ENCODE peak calls at places on chromosomes 7 and 10, in six cellular contexts. One of them, this sample, is unnamed.

GRCh38 chr10:18601321-18601720 is 50.1 kb downstream of the NSUN6 start:
- DNase-seq in heart right ventricle: no peak
- DNase-seq in colonic mucosa: no peak
- DNase-seq in upper lobe of right lung: no peak
- DNase-seq in activated CD8-positive, alpha-beta T cell treated with anti-CD3 and anti-CD28 coated beads for 36 hours: no peak
- DNase-seq in psoas muscle: no peak
- DNase-seq in this sample: no peak

GRCh38 chr7:96415293-96415940 is 93.5 kb upstream of the SLC25A13 start:
- DNase-seq in upper lobe of right lung: no peak
- DNase-seq in colonic mucosa: no peak
- DNase-seq in psoas muscle: no peak
- DNase-seq in activated CD8-positive, alpha-beta T cell treated with anti-CD3 and anti-CD28 coated beads for 36 hours: no peak
- DNase-seq in heart right ventricle: no peak
- DNase-seq in this sample: peak; percentile 64

GRCh38 chr7:81626008-81626407 is 143.8 kb downstream of the HGF start:
- DNase-seq in upper lobe of right lung: no peak
- DNase-seq in activated CD8-positive, alpha-beta T cell treated with anti-CD3 and anti-CD28 coated beads for 36 hours: no peak
- DNase-seq in psoas muscle: no peak
- DNase-seq in colonic mucosa: no peak
- DNase-seq in heart right ventricle: no peak
- DNase-seq in this sample: no peak

GRCh38 chr10:48461623-48462481 is 143.0 kb downstream of the ARHGAP22 start:
- DNase-seq in upper lobe of right lung: no peak
- DNase-seq in colonic mucosa: peak; percentile 12
- DNase-seq in psoas muscle: no peak
- DNase-seq in heart right ventricle: no peak
- DNase-seq in activated CD8-positive, alpha-beta T cell treated with anti-CD3 and anti-CD28 coated beads for 36 hours: no peak
- DNase-seq in this sample: no peak

GRCh38 chr7:137992042-137992737 is 9.7 kb downstream of the CREB3L2 start:
- DNase-seq in colonic mucosa: no peak
- DNase-seq in upper lobe of right lung: no peak
- DNase-seq in heart right ventricle: peak; percentile 41
- DNase-seq in activated CD8-positive, alpha-beta T cell treated with anti-CD3 and anti-CD28 coated beads for 36 hours: no peak
- DNase-seq in psoas muscle: no peak
- DNase-seq in this sample: peak; percentile 90

GRCh38 chr10:119348516-119349240 is 141.3 kb downstream of the GRK5 start:
- DNase-seq in activated CD8-positive, alpha-beta T cell treated with anti-CD3 and anti-CD28 coated beads for 36 hours: no peak
- DNase-seq in upper lobe of right lung: peak; percentile 44
- DNase-seq in colonic mucosa: no peak
- DNase-seq in heart right ventricle: peak; percentile 29
- DNase-seq in psoas muscle: peak; percentile 52
- DNase-seq in this sample: no peak

GRCh38 chr10:118994321-118994720 is 35.2 kb upstream of the NANOS1 start:
- DNase-seq in activated CD8-positive, alpha-beta T cell treated with anti-CD3 and anti-CD28 coated beads for 36 hours: no peak
- DNase-seq in psoas muscle: no peak
- DNase-seq in heart right ventricle: no peak
- DNase-seq in colonic mucosa: no peak
- DNase-seq in upper lobe of right lung: no peak
- DNase-seq in this sample: no peak

GRCh38 chr7:132028144-132028920 is 471.9 kb upstream of the PODXL start:
- DNase-seq in upper lobe of right lung: no peak
- DNase-seq in psoas muscle: no peak
- DNase-seq in activated CD8-positive, alpha-beta T cell treated with anti-CD3 and anti-CD28 coated beads for 36 hours: no peak
- DNase-seq in colonic mucosa: no peak
- DNase-seq in heart right ventricle: no peak
- DNase-seq in this sample: no peak

GRCh38 chr7:72007018-72007417 is 405.1 kb downstream of the CALN1 start:
- DNase-seq in psoas muscle: no peak
- DNase-seq in upper lobe of right lung: no peak
- DNase-seq in heart right ventricle: no peak
- DNase-seq in activated CD8-positive, alpha-beta T cell treated with anti-CD3 and anti-CD28 coated beads for 36 hours: no peak
- DNase-seq in colonic mucosa: no peak
- DNase-seq in this sample: no peak

GRCh38 chr10:3067045-3067858 is at the start of gene PFKP:
- DNase-seq in heart right ventricle: peak; percentile 32
- DNase-seq in colonic mucosa: peak; percentile 72
- DNase-seq in activated CD8-positive, alpha-beta T cell treated with anti-CD3 and anti-CD28 coated beads for 36 hours: peak; percentile 67
- DNase-seq in upper lobe of right lung: no peak
- DNase-seq in psoas muscle: peak; percentile 48
- DNase-seq in this sample: peak; percentile 81

GRCh38 chr7:94559972-94560371 is 50.4 kb downstream of the CASD1 start:
- DNase-seq in activated CD8-positive, alpha-beta T cell treated with anti-CD3 and anti-CD28 coated beads for 36 hours: no peak
- DNase-seq in psoas muscle: no peak
- DNase-seq in heart right ventricle: no peak
- DNase-seq in colonic mucosa: no peak
- DNase-seq in upper lobe of right lung: no peak
- DNase-seq in this sample: peak; percentile 32

GRCh38 chr10:51602326-51602725 is 97.1 kb downstream of the CSTF2T start:
- DNase-seq in colonic mucosa: no peak
- DNase-seq in upper lobe of right lung: no peak
- DNase-seq in psoas muscle: no peak
- DNase-seq in activated CD8-positive, alpha-beta T cell treated with anti-CD3 and anti-CD28 coated beads for 36 hours: no peak
- DNase-seq in heart right ventricle: no peak
- DNase-seq in this sample: no peak

GRCh38 chr10:42149027-42149700 is 489.2 kb downstream of the ZNF33B start:
- DNase-seq in psoas muscle: peak; percentile 43
- DNase-seq in colonic mucosa: no peak
- DNase-seq in activated CD8-positive, alpha-beta T cell treated with anti-CD3 and anti-CD28 coated beads for 36 hours: no peak
- DNase-seq in upper lobe of right lung: peak; percentile 62
- DNase-seq in heart right ventricle: peak; percentile 4
- DNase-seq in this sample: no peak

GRCh38 chr7:140304071-140304799 is 94.1 kb downstream of the SLC37A3 start:
- DNase-seq in colonic mucosa: no peak
- DNase-seq in activated CD8-positive, alpha-beta T cell treated with anti-CD3 and anti-CD28 coated beads for 36 hours: peak; percentile 55
- DNase-seq in upper lobe of right lung: no peak
- DNase-seq in psoas muscle: no peak
- DNase-seq in heart right ventricle: no peak
- DNase-seq in this sample: peak; percentile 23

GRCh38 chr7:104883718-104884452 is 130.1 kb upstream of the KMT2E start:
- DNase-seq in heart right ventricle: peak; percentile 91
- DNase-seq in activated CD8-positive, alpha-beta T cell treated with anti-CD3 and anti-CD28 coated beads for 36 hours: peak; percentile 83
- DNase-seq in colonic mucosa: peak; percentile 97
- DNase-seq in upper lobe of right lung: peak; percentile 90
- DNase-seq in psoas muscle: peak; percentile 86
- DNase-seq in this sample: peak; percentile 92

GRCh38 chr7:65448824-65449504 is 75.3 kb downstream of the ZNF92 start:
- DNase-seq in upper lobe of right lung: no peak
- DNase-seq in activated CD8-positive, alpha-beta T cell treated with anti-CD3 and anti-CD28 coated beads for 36 hours: no peak
- DNase-seq in psoas muscle: no peak
- DNase-seq in colonic mucosa: no peak
- DNase-seq in heart right ventricle: no peak
- DNase-seq in this sample: no peak

GRCh38 chr7:4610768-4611467 is 71.2 kb upstream of the FOXK1 start:
- DNase-seq in heart right ventricle: peak; percentile 66
- DNase-seq in colonic mucosa: peak; percentile 68
- DNase-seq in psoas muscle: no peak
- DNase-seq in activated CD8-positive, alpha-beta T cell treated with anti-CD3 and anti-CD28 coated beads for 36 hours: peak; percentile 61
- DNase-seq in upper lobe of right lung: no peak
- DNase-seq in this sample: peak; percentile 75

GRCh38 chr10:78964952-78965633 is 103.7 kb upstream of the ZMIZ1 start:
- DNase-seq in upper lobe of right lung: peak; percentile 72
- DNase-seq in colonic mucosa: no peak
- DNase-seq in psoas muscle: peak; percentile 78
- DNase-seq in heart right ventricle: no peak
- DNase-seq in activated CD8-positive, alpha-beta T cell treated with anti-CD3 and anti-CD28 coated beads for 36 hours: no peak
- DNase-seq in this sample: peak; percentile 70

GRCh38 chr7:139619367-139619657 is 95.8 kb downstream of the CLEC2L start:
- DNase-seq in upper lobe of right lung: no peak
- DNase-seq in colonic mucosa: no peak
- DNase-seq in psoas muscle: no peak
- DNase-seq in activated CD8-positive, alpha-beta T cell treated with anti-CD3 and anti-CD28 coated beads for 36 hours: no peak
- DNase-seq in heart right ventricle: no peak
- DNase-seq in this sample: no peak

GRCh38 chr7:55534262-55534915 is 37.9 kb downstream of the VOPP1 start:
- DNase-seq in heart right ventricle: peak; percentile 18
- DNase-seq in activated CD8-positive, alpha-beta T cell treated with anti-CD3 and anti-CD28 coated beads for 36 hours: peak; percentile 91
- DNase-seq in upper lobe of right lung: peak; percentile 77
- DNase-seq in colonic mucosa: no peak
- DNase-seq in psoas muscle: no peak
- DNase-seq in this sample: peak; percentile 36

GRCh38 chr10:110529596-110530011 is 31.9 kb downstream of the DUSP5 start:
- DNase-seq in colonic mucosa: no peak
- DNase-seq in activated CD8-positive, alpha-beta T cell treated with anti-CD3 and anti-CD28 coated beads for 36 hours: peak; percentile 48
- DNase-seq in upper lobe of right lung: no peak
- DNase-seq in psoas muscle: no peak
- DNase-seq in heart right ventricle: no peak
- DNase-seq in this sample: no peak

GRCh38 chr10:86871563-86872183 is 85.7 kb downstream of the MMRN2 start:
- DNase-seq in colonic mucosa: no peak
- DNase-seq in activated CD8-positive, alpha-beta T cell treated with anti-CD3 and anti-CD28 coated beads for 36 hours: no peak
- DNase-seq in heart right ventricle: no peak
- DNase-seq in upper lobe of right lung: no peak
- DNase-seq in psoas muscle: no peak
- DNase-seq in this sample: peak; percentile 59

GRCh38 chr10:91410638-91411367 is 659 bp downstream of the HECTD2 start:
- DNase-seq in heart right ventricle: peak; percentile 20
- DNase-seq in upper lobe of right lung: no peak
- DNase-seq in activated CD8-positive, alpha-beta T cell treated with anti-CD3 and anti-CD28 coated beads for 36 hours: peak; percentile 60
- DNase-seq in psoas muscle: no peak
- DNase-seq in colonic mucosa: peak; percentile 59
- DNase-seq in this sample: no peak

GRCh38 chr7:127419196-127419595 is 26.7 kb upstream of the ZNF800 start:
- DNase-seq in heart right ventricle: no peak
- DNase-seq in upper lobe of right lung: no peak
- DNase-seq in activated CD8-positive, alpha-beta T cell treated with anti-CD3 and anti-CD28 coated beads for 36 hours: no peak
- DNase-seq in colonic mucosa: no peak
- DNase-seq in psoas muscle: no peak
- DNase-seq in this sample: no peak

GRCh38 chr7:95899919-95900513 is 127.7 kb downstream of the DYNC1I1 start:
- DNase-seq in upper lobe of right lung: no peak
- DNase-seq in activated CD8-positive, alpha-beta T cell treated with anti-CD3 and anti-CD28 coated beads for 36 hours: no peak
- DNase-seq in heart right ventricle: no peak
- DNase-seq in psoas muscle: no peak
- DNase-seq in colonic mucosa: no peak
- DNase-seq in this sample: no peak

GRCh38 chr10:89414146-89414878 is at the start of gene IFIT5:
- DNase-seq in colonic mucosa: peak; percentile 73
- DNase-seq in activated CD8-positive, alpha-beta T cell treated with anti-CD3 and anti-CD28 coated beads for 36 hours: peak; percentile 71
- DNase-seq in upper lobe of right lung: peak; percentile 88
- DNase-seq in heart right ventricle: peak; percentile 71
- DNase-seq in psoas muscle: peak; percentile 76
- DNase-seq in this sample: peak; percentile 68

GRCh38 chr7:30687604-30688003 is 5.3 kb upstream of the CRHR2 start:
- DNase-seq in activated CD8-positive, alpha-beta T cell treated with anti-CD3 and anti-CD28 coated beads for 36 hours: no peak
- DNase-seq in upper lobe of right lung: no peak
- DNase-seq in psoas muscle: no peak
- DNase-seq in heart right ventricle: no peak
- DNase-seq in colonic mucosa: no peak
- DNase-seq in this sample: no peak
- TF ChIP-seq CTCF in activated CD8-positive, alpha-beta T cell treated with anti-CD3 and anti-CD28 coated beads for 36 hours: no peak
- TF ChIP-seq CTCF in upper lobe of right lung: no peak
- TF ChIP-seq CTCF in psoas muscle: no peak
- TF ChIP-seq CTCF in heart right ventricle: no peak
- TF ChIP-seq CTCF in colonic mucosa: no peak
- TF ChIP-seq CTCF in this sample: no peak

GRCh38 chr7:24722386-24723177 is 34.7 kb downstream of the GSDME start:
- DNase-seq in colonic mucosa: no peak
- DNase-seq in activated CD8-positive, alpha-beta T cell treated with anti-CD3 and anti-CD28 coated beads for 36 hours: no peak
- DNase-seq in upper lobe of right lung: no peak
- DNase-seq in heart right ventricle: no peak
- DNase-seq in psoas muscle: no peak
- DNase-seq in this sample: peak; percentile 36
- TF ChIP-seq CTCF in colonic mucosa: no peak
- TF ChIP-seq CTCF in activated CD8-positive, alpha-beta T cell treated with anti-CD3 and anti-CD28 coated beads for 36 hours: no peak
- TF ChIP-seq CTCF in upper lobe of right lung: no peak
- TF ChIP-seq CTCF in heart right ventricle: peak; percentile 20
- TF ChIP-seq CTCF in psoas muscle: peak; percentile 31
- TF ChIP-seq CTCF in this sample: no peak

DNA sequence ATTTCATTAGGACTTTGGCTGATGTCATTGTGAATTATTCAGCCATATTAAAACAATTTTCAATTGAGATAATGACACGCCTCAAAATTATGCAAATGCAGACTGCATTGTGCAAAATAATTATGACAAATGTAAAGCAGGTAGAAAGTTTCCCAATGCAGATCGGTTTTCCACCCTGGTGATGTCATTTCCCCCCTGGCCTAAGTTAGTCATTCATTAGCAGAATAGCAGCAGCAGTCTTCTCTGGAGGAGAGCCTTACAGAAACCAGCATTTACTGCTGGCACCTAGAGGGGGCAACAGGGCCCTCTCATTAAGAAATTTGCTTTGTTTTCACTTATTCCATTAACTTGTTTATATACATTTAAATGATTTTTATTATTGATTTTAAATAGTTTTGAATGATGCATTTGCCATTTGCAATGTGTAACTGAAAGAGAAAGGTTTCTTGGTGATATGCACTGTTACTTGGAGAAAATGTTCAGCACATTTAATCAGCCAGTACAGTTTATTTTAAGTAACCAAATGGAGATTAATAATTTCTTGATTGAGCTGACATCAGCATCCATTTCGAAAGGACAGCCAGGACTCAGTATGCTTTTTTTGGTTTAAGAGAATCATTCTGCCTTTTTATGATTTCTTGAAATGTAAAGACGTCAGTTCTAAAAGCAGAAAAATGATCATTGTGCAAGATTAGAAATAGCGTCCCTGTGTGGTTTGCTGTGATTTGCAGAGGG is 3.4 kb downstream of the ARID5B start:
- DNase-seq in colonic mucosa: peak; percentile 45
- DNase-seq in activated CD8-positive, alpha-beta T cell treated with anti-CD3 and anti-CD28 coated beads for 36 hours: peak; percentile 84
- DNase-seq in upper lobe of right lung: no peak
- DNase-seq in heart right ventricle: no peak
- DNase-seq in psoas muscle: no peak
- DNase-seq in this sample: peak; percentile 62
- TF ChIP-seq CTCF in colonic mucosa: no peak
- TF ChIP-seq CTCF in activated CD8-positive, alpha-beta T cell treated with anti-CD3 and anti-CD28 coated beads for 36 hours: peak; percentile 61
- TF ChIP-seq CTCF in upper lobe of right lung: peak; percentile 15
- TF ChIP-seq CTCF in heart right ventricle: peak; percentile 35
- TF ChIP-seq CTCF in psoas muscle: peak; percentile 2
- TF ChIP-seq CTCF in this sample: peak; percentile 48

DNA sequence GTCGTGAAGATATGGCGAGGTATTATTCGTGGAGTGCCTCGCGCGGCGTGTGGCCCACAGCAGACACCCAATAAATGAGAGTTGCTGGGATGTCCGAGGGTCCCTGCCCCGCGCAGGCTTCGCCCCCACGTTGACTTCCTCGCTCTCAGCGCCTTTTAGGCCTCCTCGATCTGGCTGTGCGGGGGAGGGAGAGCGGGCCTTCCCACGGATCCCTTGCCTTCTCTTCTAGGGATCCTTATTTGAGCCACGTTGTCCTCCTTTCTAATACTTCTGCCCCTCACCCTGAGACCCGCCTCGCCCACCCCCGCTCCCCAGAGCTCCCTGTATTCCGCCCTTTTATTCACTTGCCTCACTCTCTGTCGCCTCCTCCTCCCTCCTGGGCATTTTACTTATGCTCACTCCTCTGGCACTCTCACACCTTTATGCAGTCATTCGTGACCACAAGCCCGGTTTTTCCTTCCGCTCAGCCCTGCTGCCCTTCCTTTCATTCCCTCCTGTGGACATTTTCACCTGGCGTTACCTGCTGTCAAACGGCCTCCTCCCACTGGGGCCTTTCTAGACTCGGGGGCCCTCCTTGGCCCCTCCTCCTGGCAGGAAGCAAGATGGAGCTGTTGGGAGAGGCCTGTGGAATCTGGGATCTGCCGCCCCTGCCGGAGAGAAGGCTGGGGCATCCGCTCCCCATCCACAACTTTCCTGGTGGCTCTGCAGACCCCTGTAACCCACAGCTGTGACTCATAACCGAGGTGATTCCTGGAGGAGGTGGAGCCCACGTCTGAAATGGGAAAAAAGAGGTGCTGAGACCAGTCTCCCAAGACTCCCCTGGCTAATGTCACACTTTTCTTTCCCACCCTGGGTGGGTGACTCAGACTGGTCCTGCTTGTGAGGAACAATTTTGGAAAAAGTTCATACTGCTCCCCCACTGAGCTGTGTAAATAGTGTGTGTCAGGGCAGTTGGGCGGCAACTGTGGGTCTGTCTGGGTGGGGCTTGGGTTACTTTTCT is 1.0 kb downstream of the VCL start:
- DNase-seq in colonic mucosa: peak; percentile 72
- DNase-seq in upper lobe of right lung: peak; percentile 74
- DNase-seq in activated CD8-positive, alpha-beta T cell treated with anti-CD3 and anti-CD28 coated beads for 36 hours: peak; percentile 24
- DNase-seq in psoas muscle: peak; percentile 62
- DNase-seq in heart right ventricle: peak; percentile 71
- DNase-seq in this sample: peak; percentile 81
- TF ChIP-seq CTCF in colonic mucosa: no peak
- TF ChIP-seq CTCF in upper lobe of right lung: peak; percentile 58
- TF ChIP-seq CTCF in activated CD8-positive, alpha-beta T cell treated with anti-CD3 and anti-CD28 coated beads for 36 hours: no peak
- TF ChIP-seq CTCF in psoas muscle: peak; percentile 46
- TF ChIP-seq CTCF in heart right ventricle: peak; percentile 46
- TF ChIP-seq CTCF in this sample: peak; percentile 67

This sample was measured in Caco-2.